ENCODE peak calls at places on chromosomes 5 and 9, in ten cellular contexts. E is brain microvascular endothelial cell; R is activated T-cell treated with anti-CD3 and anti-CD28 coated beads for 4 hours; O is aorta; K is activated T-helper 1 cell treated with anti-CD3 and anti-CD28 coated beads, Interleukin-2, amount 50 U/mL, for 16 hours; J is AG20443; B is dorsolateral prefrontal cortex; Y is amniotic stem cell; M is BJ; T is fibroblast of lung. F is an unnamed sample.

GRCh38 chr5:131193106-131193505 is 22.4 kb downstream of the LYRM7 start:
- DNase-seq in E (peak), R (no peak), O (no peak), K (no peak), J (no peak), B (no peak), Y (no peak), M (no peak), T (no peak), F (no peak)

GRCh38 chr9:114902773-114903589 is 27.4 kb downstream of the TNFSF8 start:
- DNase-seq in E (peak), R (no peak), O (no peak), K (no peak), J (no peak), B (no peak), Y (no peak), M (no peak), T (peak), F (no peak)

GRCh38 chr5:76818844-76819831 is at the start of gene F2RL1:
- DNase-seq in E (peak), R (peak), O (peak), K (peak), J (peak), B (no peak), Y (no peak), M (no peak), T (peak), F (peak)

GRCh38 chr9:137791947-137792346 is 85.6 kb upstream of the CACNA1B start:
- DNase-seq in E (no peak), R (no peak), O (no peak), K (no peak), J (no peak), B (no peak), Y (no peak), M (no peak), T (no peak), F (no peak)

GRCh38 chr5:116658141-116658540 is 83.5 kb upstream of the SEMA6A start:
- DNase-seq in E (no peak), R (no peak), O (no peak), K (no peak), J (no peak), B (no peak), Y (no peak), M (no peak), T (no peak), F (no peak)

GRCh38 chr9:135906291-135907005 is 898 bp downstream of the CAMSAP1 start:
- DNase-seq in E (no peak), R (no peak), O (peak), K (no peak), J (no peak), B (no peak), Y (no peak), M (no peak), T (peak), F (no peak)

GRCh38 chr5:84290673-84291072 is 94.0 kb downstream of the EDIL3 start:
- DNase-seq in E (no peak), R (no peak), O (no peak), K (no peak), J (no peak), B (no peak), Y (no peak), M (no peak), T (no peak), F (no peak)

GRCh38 chr9:95089257-95089873 is 228.1 kb downstream of the FANCC start:
- DNase-seq in E (no peak), R (no peak), O (peak), K (no peak), J (no peak), B (no peak), Y (no peak), M (no peak), T (no peak), F (no peak)

GRCh38 chr5:45110399-45110798 is 301.7 kb downstream of the MRPS30 start:
- DNase-seq in E (no peak), R (no peak), O (no peak), K (no peak), J (no peak), B (no peak), Y (no peak), M (no peak), T (no peak), F (no peak)

GRCh38 chr5:139459451-139459934 is 3.0 kb downstream of the ECSCR start:
- DNase-seq in E (peak), R (no peak), O (no peak), K (no peak), J (no peak), B (no peak), Y (no peak), M (no peak), T (no peak), F (no peak)

GRCh38 chr5:15844871-15845270 is 334.7 kb downstream of the MARCHF11 start:
- DNase-seq in E (no peak), R (no peak), O (no peak), K (no peak), J (no peak), B (no peak), Y (no peak), M (no peak), T (no peak), F (no peak)

GRCh38 chr5:140145223-140145622 is 19.5 kb downstream of the IGIP start:
- DNase-seq in E (no peak), R (no peak), O (no peak), K (no peak), J (no peak), B (no peak), Y (no peak), M (no peak), T (no peak), F (no peak)

GRCh38 chr9:27333241-27334052 is 36.5 kb upstream of the EQTN start:
- DNase-seq in E (peak), R (peak), O (peak), K (no peak), J (peak), B (peak), Y (peak), M (peak), T (peak), F (peak)

GRCh38 chr9:82091100-82091499 is 102.5 kb downstream of the SPATA31D1 start:
- DNase-seq in E (no peak), R (no peak), O (no peak), K (no peak), J (no peak), B (no peak), Y (no peak), M (no peak), T (no peak), F (no peak)

F was measured in frontal cortex.